ENCODE peak calls at places on chromosomes 4 and X, in nine cellular contexts. One of them, this sample, is unnamed.

GRCh38 chr4:128311659-128312392 is 24.2 kb upstream of the PGRMC2 start:
- DNase-seq in BJ: no peak
- DNase-seq in AG08395: no peak
- DNase-seq in EH: no peak
- DNase-seq in GM04504: no peak
- DNase-seq in cardiac fibroblast: no peak
- DNase-seq in tibial nerve: no peak
- DNase-seq in heart left ventricle: no peak
- DNase-seq in GM20000: no peak
- DNase-seq in this sample: no peak

GRCh38 chr4:133484287-133484686 is 335.2 kb downstream of the PCDH10 start:
- DNase-seq in BJ: no peak
- DNase-seq in GM20000: no peak
- DNase-seq in heart left ventricle: no peak
- DNase-seq in cardiac fibroblast: no peak
- DNase-seq in tibial nerve: no peak
- DNase-seq in AG08395: no peak
- DNase-seq in GM04504: no peak
- DNase-seq in EH: no peak
- DNase-seq in this sample: no peak

GRCh38 chrX:14032383-14032782 is 2.7 kb upstream of the GEMIN8 start:
- DNase-seq in EH: peak
- DNase-seq in BJ: no peak
- DNase-seq in AG08395: peak
- DNase-seq in heart left ventricle: peak
- DNase-seq in GM04504: no peak
- DNase-seq in tibial nerve: no peak
- DNase-seq in GM20000: peak
- DNase-seq in cardiac fibroblast: peak
- DNase-seq in this sample: no peak

GRCh38 chr4:88738146-88738545 is 40.5 kb upstream of the NAP1L5 start:
- DNase-seq in heart left ventricle: no peak
- DNase-seq in GM20000: no peak
- DNase-seq in tibial nerve: no peak
- DNase-seq in BJ: no peak
- DNase-seq in GM04504: no peak
- DNase-seq in AG08395: no peak
- DNase-seq in EH: no peak
- DNase-seq in cardiac fibroblast: no peak
- DNase-seq in this sample: no peak

GRCh38 chr4:56654238-56654632 is 26.9 kb downstream of the HOPX start:
- DNase-seq in AG08395: no peak
- DNase-seq in cardiac fibroblast: peak
- DNase-seq in GM20000: no peak
- DNase-seq in tibial nerve: no peak
- DNase-seq in GM04504: no peak
- DNase-seq in BJ: no peak
- DNase-seq in EH: no peak
- DNase-seq in heart left ventricle: no peak
- DNase-seq in this sample: no peak

GRCh38 chrX:106670631-106671030 is 55.9 kb upstream of the RNF128 start:
- DNase-seq in tibial nerve: no peak
- DNase-seq in GM04504: no peak
- DNase-seq in BJ: no peak
- DNase-seq in GM20000: no peak
- DNase-seq in EH: peak
- DNase-seq in AG08395: no peak
- DNase-seq in heart left ventricle: no peak
- DNase-seq in cardiac fibroblast: no peak
- DNase-seq in this sample: no peak

GRCh38 chr4:22434895-22435294 is 81.0 kb downstream of the ADGRA3 start:
- DNase-seq in GM04504: peak
- DNase-seq in EH: peak
- DNase-seq in AG08395: peak
- DNase-seq in tibial nerve: no peak
- DNase-seq in cardiac fibroblast: peak
- DNase-seq in heart left ventricle: peak
- DNase-seq in GM20000: peak
- DNase-seq in BJ: no peak
- DNase-seq in this sample: no peak

GRCh38 chr4:112973897-112974296 is 75.6 kb upstream of the ANK2 start:
- DNase-seq in tibial nerve: no peak
- DNase-seq in EH: peak
- DNase-seq in heart left ventricle: no peak
- DNase-seq in cardiac fibroblast: no peak
- DNase-seq in GM04504: no peak
- DNase-seq in AG08395: no peak
- DNase-seq in BJ: peak
- DNase-seq in GM20000: no peak
- DNase-seq in this sample: no peak

GRCh38 chrX:20265726-20266681 is 705 bp downstream of the RPS6KA3 start:
- DNase-seq in heart left ventricle: peak
- DNase-seq in AG08395: no peak
- DNase-seq in GM04504: no peak
- DNase-seq in cardiac fibroblast: no peak
- DNase-seq in EH: peak
- DNase-seq in GM20000: peak
- DNase-seq in BJ: no peak
- DNase-seq in tibial nerve: no peak
- DNase-seq in this sample: peak